ENCODE peak calls at places on chromosomes 16 and 17, in eight cellular contexts. One of them, this sample, is unnamed. For H3K4me1, the result is how much of the 10 kb centered on the place peaks cover.

GRCh38 chr16:265711-266110 is 10.0 kb downstream of the RGS11 start:
- DNase-seq in tibial nerve: no peak
- DNase-seq in uterus: no peak
- DNase-seq in body of pancreas: peak
- DNase-seq in GM12878: no peak
- DNase-seq in effector memory CD4-positive, alpha-beta T cell: no peak
- DNase-seq in mucosa of descending colon: no peak
- DNase-seq in esophagus muscularis mucosa: no peak
- DNase-seq in this sample: no peak

GRCh38 chr17:49260922-49261291 is 30.3 kb upstream of the PHOSPHO1 start:
- DNase-seq in tibial nerve: no peak
- DNase-seq in uterus: no peak
- DNase-seq in body of pancreas: no peak
- DNase-seq in GM12878: no peak
- DNase-seq in effector memory CD4-positive, alpha-beta T cell: no peak
- DNase-seq in mucosa of descending colon: no peak
- DNase-seq in esophagus muscularis mucosa: no peak
- DNase-seq in this sample: no peak

GRCh38 chr17:64635647-64636305 is 26.3 kb downstream of the SMURF2 start:
- DNase-seq in tibial nerve: no peak
- DNase-seq in uterus: no peak
- DNase-seq in body of pancreas: no peak
- DNase-seq in GM12878: peak
- DNase-seq in effector memory CD4-positive, alpha-beta T cell: no peak
- DNase-seq in mucosa of descending colon: no peak
- DNase-seq in esophagus muscularis mucosa: no peak
- DNase-seq in this sample: no peak

GRCh38 chr16:65315004-65315398 is 193.1 kb upstream of the CDH11 start:
- DNase-seq in tibial nerve: peak
- DNase-seq in uterus: peak
- DNase-seq in body of pancreas: peak
- DNase-seq in GM12878: no peak
- DNase-seq in effector memory CD4-positive, alpha-beta T cell: no peak
- DNase-seq in mucosa of descending colon: peak
- DNase-seq in esophagus muscularis mucosa: no peak
- DNase-seq in this sample: no peak

GRCh38 chr16:57528499-57529323 is 7.7 kb downstream of the CCDC102A start:
- DNase-seq in tibial nerve: no peak
- DNase-seq in uterus: peak
- DNase-seq in body of pancreas: no peak
- DNase-seq in GM12878: no peak
- DNase-seq in effector memory CD4-positive, alpha-beta T cell: no peak
- DNase-seq in mucosa of descending colon: peak
- DNase-seq in esophagus muscularis mucosa: no peak
- DNase-seq in this sample: no peak

GRCh38 chr16:57138281-57138935 is 46.0 kb downstream of the CPNE2 start:
- DNase-seq in tibial nerve: no peak
- DNase-seq in uterus: no peak
- DNase-seq in body of pancreas: no peak
- DNase-seq in GM12878: no peak
- DNase-seq in effector memory CD4-positive, alpha-beta T cell: no peak
- DNase-seq in mucosa of descending colon: no peak
- DNase-seq in esophagus muscularis mucosa: no peak
- DNase-seq in this sample: no peak

GRCh38 chr16:18788828-18789514 is 1.2 kb downstream of the RPS15A start:
- DNase-seq in tibial nerve: no peak
- DNase-seq in uterus: no peak
- DNase-seq in body of pancreas: no peak
- DNase-seq in GM12878: no peak
- DNase-seq in effector memory CD4-positive, alpha-beta T cell: no peak
- DNase-seq in mucosa of descending colon: peak
- DNase-seq in esophagus muscularis mucosa: no peak
- DNase-seq in this sample: no peak

GRCh38 chr17:64115043-64115698 is 14.8 kb downstream of the ERN1 start:
- DNase-seq in tibial nerve: no peak
- DNase-seq in uterus: no peak
- DNase-seq in body of pancreas: peak
- DNase-seq in GM12878: no peak
- DNase-seq in effector memory CD4-positive, alpha-beta T cell: no peak
- DNase-seq in mucosa of descending colon: no peak
- DNase-seq in esophagus muscularis mucosa: no peak
- DNase-seq in this sample: no peak

GRCh38 chr17:75033346-75034235 is 13.2 kb downstream of the ATP5PD start:
- DNase-seq in tibial nerve: peak
- DNase-seq in uterus: peak
- DNase-seq in body of pancreas: peak
- DNase-seq in GM12878: peak
- DNase-seq in effector memory CD4-positive, alpha-beta T cell: peak
- DNase-seq in mucosa of descending colon: peak
- DNase-seq in esophagus muscularis mucosa: peak
- DNase-seq in this sample: no peak

GRCh38 chr17:36459601-36460000 is 26.9 kb upstream of the ZNHIT3 start:
- DNase-seq in tibial nerve: no peak
- DNase-seq in uterus: no peak
- DNase-seq in body of pancreas: no peak
- DNase-seq in GM12878: no peak
- DNase-seq in effector memory CD4-positive, alpha-beta T cell: no peak
- DNase-seq in mucosa of descending colon: no peak
- DNase-seq in esophagus muscularis mucosa: no peak
- DNase-seq in this sample: no peak

GRCh38 chr16:2365895-2366294 is 25.4 kb upstream of the ABCA3 start:
- DNase-seq in tibial nerve: no peak
- DNase-seq in uterus: no peak
- DNase-seq in body of pancreas: no peak
- DNase-seq in GM12878: no peak
- DNase-seq in effector memory CD4-positive, alpha-beta T cell: no peak
- DNase-seq in mucosa of descending colon: no peak
- DNase-seq in esophagus muscularis mucosa: no peak
- DNase-seq in this sample: no peak

GRCh38 chr17:16380640-16381495 is at the start of gene UBB:
- DNase-seq in tibial nerve: peak
- DNase-seq in uterus: peak
- DNase-seq in body of pancreas: peak
- DNase-seq in GM12878: peak
- DNase-seq in effector memory CD4-positive, alpha-beta T cell: peak
- DNase-seq in mucosa of descending colon: peak
- DNase-seq in esophagus muscularis mucosa: peak
- DNase-seq in this sample: peak

GRCh38 chr16:71734511-71734910 is 10.0 kb upstream of the PHLPP2 start:
- DNase-seq in tibial nerve: no peak
- DNase-seq in uterus: no peak
- DNase-seq in body of pancreas: no peak
- DNase-seq in GM12878: no peak
- DNase-seq in effector memory CD4-positive, alpha-beta T cell: no peak
- DNase-seq in mucosa of descending colon: no peak
- DNase-seq in esophagus muscularis mucosa: no peak
- DNase-seq in this sample: no peak

GRCh38 chr17:47839899-47840741 is 953 bp downstream of the SCRN2 start:
- DNase-seq in tibial nerve: no peak
- DNase-seq in uterus: peak
- DNase-seq in body of pancreas: no peak
- DNase-seq in GM12878: no peak
- DNase-seq in effector memory CD4-positive, alpha-beta T cell: no peak
- DNase-seq in mucosa of descending colon: peak
- DNase-seq in esophagus muscularis mucosa: no peak
- DNase-seq in this sample: no peak

GRCh38 chr17:17785407-17785806 is 51.4 kb downstream of the SREBF1 start:
- DNase-seq in tibial nerve: no peak
- DNase-seq in uterus: no peak
- DNase-seq in body of pancreas: peak
- DNase-seq in GM12878: no peak
- DNase-seq in effector memory CD4-positive, alpha-beta T cell: no peak
- DNase-seq in mucosa of descending colon: no peak
- DNase-seq in esophagus muscularis mucosa: no peak
- DNase-seq in this sample: no peak
- H3K4me1 ChIP-seq in tibial nerve: half or more
- H3K4me1 ChIP-seq in uterus: under half
- H3K4me1 ChIP-seq in body of pancreas: half or more
- H3K4me1 ChIP-seq in GM12878: under half
- H3K4me1 ChIP-seq in effector memory CD4-positive, alpha-beta T cell: under half
- H3K4me1 ChIP-seq in mucosa of descending colon: under half
- H3K4me1 ChIP-seq in esophagus muscularis mucosa: half or more
- H3K4me1 ChIP-seq in this sample: half or more

DNA sequence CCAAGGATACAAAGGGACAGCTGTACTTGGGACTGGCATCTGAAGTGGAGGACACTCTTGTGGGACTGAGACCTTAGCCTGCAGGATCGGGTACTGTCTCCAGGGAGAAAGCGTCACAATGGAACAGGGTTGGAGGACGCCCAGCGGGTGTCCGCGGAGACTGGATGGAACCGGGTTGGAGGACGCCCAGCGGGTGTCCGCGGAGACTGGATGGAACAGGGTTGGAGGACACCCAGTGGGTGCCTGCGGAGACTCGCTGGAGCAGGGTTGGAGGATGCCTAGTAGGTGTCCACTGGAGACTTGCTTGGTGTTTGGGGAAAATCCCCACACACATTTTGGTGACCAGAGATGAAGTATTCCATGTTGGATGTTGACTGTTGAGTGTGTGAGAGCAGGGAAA is at the start of gene MYADML2:
- DNase-seq in tibial nerve: no peak
- DNase-seq in uterus: no peak
- DNase-seq in body of pancreas: no peak
- DNase-seq in GM12878: no peak
- DNase-seq in effector memory CD4-positive, alpha-beta T cell: no peak
- DNase-seq in mucosa of descending colon: no peak
- DNase-seq in esophagus muscularis mucosa: no peak
- DNase-seq in this sample: no peak
- H3K4me1 ChIP-seq in tibial nerve: under half
- H3K4me1 ChIP-seq in uterus: under half
- H3K4me1 ChIP-seq in body of pancreas: under half
- H3K4me1 ChIP-seq in GM12878: under half
- H3K4me1 ChIP-seq in effector memory CD4-positive, alpha-beta T cell: under half
- H3K4me1 ChIP-seq in mucosa of descending colon: under half
- H3K4me1 ChIP-seq in esophagus muscularis mucosa: under half
- H3K4me1 ChIP-seq in this sample: under half

DNA sequence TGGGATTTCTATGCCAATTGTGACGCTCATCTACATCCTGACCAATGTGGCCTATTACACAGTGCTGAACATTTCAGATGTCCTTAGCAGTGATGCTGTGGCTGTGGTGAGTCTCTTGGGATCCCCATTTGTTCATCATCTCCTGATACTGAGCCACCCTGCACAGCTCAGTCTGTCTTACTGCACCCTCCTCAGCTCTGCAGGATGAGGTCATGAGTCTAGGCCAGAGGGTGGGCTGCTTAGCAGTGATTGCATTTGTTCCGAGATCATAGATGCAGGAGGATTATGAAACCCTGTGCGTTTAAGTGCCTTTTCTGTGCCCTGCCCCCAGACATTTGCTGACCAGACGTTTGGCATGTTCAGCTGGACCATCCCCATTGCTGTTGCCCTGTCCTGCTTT is 19.5 kb downstream of the SLC7A6OS start:
- DNase-seq in tibial nerve: no peak
- DNase-seq in uterus: no peak
- DNase-seq in body of pancreas: no peak
- DNase-seq in GM12878: no peak
- DNase-seq in effector memory CD4-positive, alpha-beta T cell: no peak
- DNase-seq in mucosa of descending colon: no peak
- DNase-seq in esophagus muscularis mucosa: no peak
- DNase-seq in this sample: no peak
- H3K4me1 ChIP-seq in tibial nerve: half or more
- H3K4me1 ChIP-seq in uterus: under half
- H3K4me1 ChIP-seq in body of pancreas: under half
- H3K4me1 ChIP-seq in GM12878: under half
- H3K4me1 ChIP-seq in effector memory CD4-positive, alpha-beta T cell: half or more
- H3K4me1 ChIP-seq in mucosa of descending colon: under half
- H3K4me1 ChIP-seq in esophagus muscularis mucosa: half or more
- H3K4me1 ChIP-seq in this sample: under half

DNA sequence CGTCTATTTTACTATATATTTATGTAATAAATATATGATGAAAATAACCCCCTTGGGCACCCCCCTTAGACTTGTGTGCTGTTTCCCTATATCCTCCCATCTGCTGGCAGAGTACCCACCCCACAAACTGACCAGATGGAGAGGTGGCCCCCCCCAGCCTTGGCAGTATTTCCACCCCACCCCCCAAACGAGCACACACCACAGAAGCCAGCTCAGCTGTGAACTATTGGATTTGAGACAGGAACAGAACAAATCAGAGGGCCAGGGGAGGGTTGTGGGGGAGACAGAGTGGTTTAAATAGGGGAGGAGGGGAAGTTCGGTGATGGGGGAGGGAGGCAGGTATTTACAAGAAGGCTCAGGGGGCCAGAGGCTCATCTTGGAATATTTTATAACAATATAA is 7.8 kb downstream of the NR1D1 start:
- DNase-seq in tibial nerve: no peak
- DNase-seq in uterus: peak
- DNase-seq in body of pancreas: no peak
- DNase-seq in GM12878: no peak
- DNase-seq in effector memory CD4-positive, alpha-beta T cell: no peak
- DNase-seq in mucosa of descending colon: no peak
- DNase-seq in esophagus muscularis mucosa: no peak
- DNase-seq in this sample: no peak
- H3K4me1 ChIP-seq in tibial nerve: half or more
- H3K4me1 ChIP-seq in uterus: under half
- H3K4me1 ChIP-seq in body of pancreas: under half
- H3K4me1 ChIP-seq in GM12878: under half
- H3K4me1 ChIP-seq in effector memory CD4-positive, alpha-beta T cell: under half
- H3K4me1 ChIP-seq in mucosa of descending colon: under half
- H3K4me1 ChIP-seq in esophagus muscularis mucosa: half or more
- H3K4me1 ChIP-seq in this sample: half or more

This sample was measured in esophagus squamous epithelium.